ENCODE peak calls at places on chromosomes 2 and 18, in ten cellular contexts. B is HTR-8/SVneo, U is T follicular helper cell, F is GM06990, D is ACHN, I is body of pancreas, W is neural crest cell, O is D721Med, R is NAMALWA, P is HFFc6. K is an unnamed sample.

GRCh38 chr2:114089636-114090325 is 199.9 kb downstream of the ACTR3 start:
- DNase-seq in B (no peak), U (no peak), F (no peak), D (no peak), I (no peak), W (no peak), O (no peak), R (no peak), P (peak), K (no peak)

GRCh38 chr2:134845719-134846118 is 7.3 kb downstream of the ACMSD start:
- DNase-seq in B (peak), U (no peak), F (no peak), D (peak), I (no peak), W (no peak), O (no peak), R (no peak), P (peak), K (no peak)

GRCh38 chr2:107681946-107682345 is 144.7 kb upstream of the RGPD4 start:
- DNase-seq in B (no peak), U (no peak), F (no peak), D (no peak), I (no peak), W (no peak), O (no peak), R (no peak), P (no peak), K (no peak)

GRCh38 chr2:105753380-105753779 is 8.7 kb downstream of the NCK2 start:
- DNase-seq in B (no peak), U (no peak), F (no peak), D (no peak), I (no peak), W (no peak), O (no peak), R (no peak), P (no peak), K (no peak)

GRCh38 chr2:152573168-152573567 is 144.1 kb downstream of the PRPF40A start:
- DNase-seq in B (peak), U (no peak), F (peak), D (peak), I (no peak), W (no peak), O (no peak), R (no peak), P (peak), K (no peak)

GRCh38 chr18:35756506-35757117 is 175.1 kb downstream of the GALNT1 start:
- DNase-seq in B (peak), U (peak), F (no peak), D (peak), I (peak), W (peak), O (peak), R (peak), P (peak), K (peak)

GRCh38 chr2:222655748-222656543 is at the start of gene FARSB:
- DNase-seq in B (peak), U (peak), F (peak), D (peak), I (peak), W (peak), O (peak), R (peak), P (peak), K (peak)

GRCh38 chr18:34875150-34875549 is 165.1 kb downstream of the DTNA start:
- DNase-seq in B (no peak), U (no peak), F (no peak), D (no peak), I (no peak), W (no peak), O (no peak), R (no peak), P (no peak), K (no peak)

GRCh38 chr2:223019390-223019930 is 32.5 kb upstream of the KCNE4 start:
- DNase-seq in B (no peak), U (no peak), F (no peak), D (no peak), I (no peak), W (no peak), O (no peak), R (no peak), P (no peak), K (no peak)

GRCh38 chr2:3173031-3173430 is 204.6 kb downstream of the EIPR1 start:
- DNase-seq in B (no peak), U (no peak), F (no peak), D (no peak), I (no peak), W (no peak), O (no peak), R (no peak), P (no peak), K (no peak)

GRCh38 chr18:48850891-48851302 is 99.9 kb downstream of the SMAD7 start:
- DNase-seq in B (no peak), U (no peak), F (no peak), D (no peak), I (no peak), W (no peak), O (no peak), R (no peak), P (no peak), K (no peak)

GRCh38 chr2:8614646-8615045 is 67.2 kb upstream of the ID2 start:
- DNase-seq in B (no peak), U (no peak), F (no peak), D (no peak), I (no peak), W (no peak), O (no peak), R (no peak), P (no peak), K (no peak)

GRCh38 chr2:50614056-50614455 is 417.9 kb downstream of the NRXN1 start:
- DNase-seq in B (peak), U (no peak), F (no peak), D (no peak), I (no peak), W (no peak), O (no peak), R (no peak), P (no peak), K (no peak)

K was measured in HEK293T.